ENCODE peak calls at places on chromosome 11, in four cellular contexts. H is stimulated activated CD8-positive, alpha-beta memory T cell treated with anti-CD3 and anti-CD28 coated beads, Interleukin-2, amount 100 ng/mL, for 1 hour; P is activated naive CD4-positive, alpha-beta T cell; F is RCC 7860. G is an unnamed sample.

GRCh38 chr11:62064221-62064620 is 59.6 kb upstream of the INCENP start:
- DNase-seq in H (no peak), P (no peak), F (no peak), G (no peak)

GRCh38 chr11:77122576-77123212 is 5.4 kb upstream of the MYO7A start:
- DNase-seq in H (no peak), P (no peak), F (no peak), G (no peak)

GRCh38 chr11:56089697-56090096 is 3.4 kb upstream of the OR8I2 start:
- DNase-seq in H (no peak), P (no peak), F (no peak), G (no peak)

GRCh38 chr11:126284829-126285228 is 1.9 kb downstream of the TIRAP start:
- DNase-seq in H (peak; percentile 71), P (peak; percentile 61), F (peak; percentile 78), G (peak; percentile 93)

GRCh38 chr11:34178422-34178821 is 73.0 kb downstream of the NAT10 start:
- DNase-seq in H (no peak), P (no peak), F (no peak), G (no peak)

GRCh38 chr11:11416502-11416901 is 63.5 kb upstream of the CSNK2A3 start:
- DNase-seq in H (no peak), P (no peak), F (peak; percentile 66), G (no peak)

GRCh38 chr11:86469491-86470388 is 95.1 kb downstream of the CCDC81 start:
- DNase-seq in H (no peak), P (no peak), F (no peak), G (no peak)

GRCh38 chr11:17724020-17724908 is 4.9 kb downstream of the MYOD1 start:
- DNase-seq in H (no peak), P (no peak), F (no peak), G (no peak)

GRCh38 chr11:2213384-2213842 is 41.8 kb upstream of the TH start:
- DNase-seq in H (peak; percentile 18), P (no peak), F (no peak), G (no peak)

GRCh38 chr11:66324626-66325025 is 7.8 kb upstream of the CD248 start:
- DNase-seq in H (no peak), P (no peak), F (no peak), G (no peak)

GRCh38 chr11:113888848-113889247 is 13.5 kb upstream of the USP28 start:
- DNase-seq in H (no peak), P (no peak), F (no peak), G (no peak)

GRCh38 chr11:18332302-18332701 is 9.9 kb downstream of the GTF2H1 start:
- DNase-seq in H (no peak), P (no peak), F (no peak), G (no peak)

GRCh38 chr11:1409108-1409851 is 19.5 kb downstream of the BRSK2 start:
- DNase-seq in H (no peak), P (no peak), F (no peak), G (no peak)

GRCh38 chr11:31355817-31356216 is 13.7 kb downstream of the DCDC1 start:
- DNase-seq in H (no peak), P (no peak), F (no peak), G (no peak)

GRCh38 chr11:120432056-120433018 is 79.2 kb upstream of the GRIK4 start:
- DNase-seq in H (no peak), P (no peak), F (peak; percentile 96), G (peak; percentile 87)

GRCh38 chr11:1824221-1825038 is 10.4 kb upstream of the SYT8 start:
- DNase-seq in H (no peak), P (no peak), F (no peak), G (no peak)

GRCh38 chr11:62922653-62923371 is 1.6 kb upstream of the CHRM1 start:
- DNase-seq in H (no peak), P (no peak), F (no peak), G (no peak)

GRCh38 chr11:66848671-66849500 is 5.6 kb downstream of the RCE1 start:
- DNase-seq in H (no peak), P (no peak), F (no peak), G (no peak)

GRCh38 chr11:116301141-116301540 is 471.6 kb downstream of the BUD13 start:
- DNase-seq in H (no peak), P (no peak), F (no peak), G (no peak)

GRCh38 chr11:42521994-42522393 is 789.8 kb upstream of the API5 start:
- DNase-seq in H (no peak), P (no peak), F (no peak), G (no peak)

GRCh38 chr11:76799061-76799804 is 16.1 kb downstream of the TSKU start:
- DNase-seq in H (peak; percentile 32), P (peak; percentile 42), F (peak; percentile 11), G (no peak)

G was measured in amniotic stem cell.